ENCODE peak calls at places on chromosomes 7 and 10, in nine cellular contexts. One of them, this sample, is unnamed.

GRCh38 chr7:745431-745980 is 18.4 kb upstream of the PRKAR1B start:
- DNase-seq in psoas muscle: no peak
- DNase-seq in OCI-LY7: no peak
- DNase-seq in esophagus muscularis mucosa: no peak
- DNase-seq in colonic mucosa: no peak
- DNase-seq in fibroblast of lung: no peak
- DNase-seq in ovary: peak; percentile 2
- DNase-seq in CD8-positive, alpha-beta T cell: no peak
- DNase-seq in stomach: no peak
- DNase-seq in this sample: no peak

GRCh38 chr7:4024133-4024532 is 658.0 kb upstream of the FOXK1 start:
- DNase-seq in psoas muscle: no peak
- DNase-seq in OCI-LY7: no peak
- DNase-seq in esophagus muscularis mucosa: no peak
- DNase-seq in colonic mucosa: no peak
- DNase-seq in fibroblast of lung: no peak
- DNase-seq in ovary: no peak
- DNase-seq in CD8-positive, alpha-beta T cell: no peak
- DNase-seq in stomach: no peak
- DNase-seq in this sample: no peak

GRCh38 chr7:1999278-1999984 is 233.3 kb downstream of the MAD1L1 start:
- DNase-seq in psoas muscle: no peak
- DNase-seq in OCI-LY7: no peak
- DNase-seq in esophagus muscularis mucosa: no peak
- DNase-seq in colonic mucosa: no peak
- DNase-seq in fibroblast of lung: no peak
- DNase-seq in ovary: no peak
- DNase-seq in CD8-positive, alpha-beta T cell: no peak
- DNase-seq in stomach: no peak
- DNase-seq in this sample: no peak

GRCh38 chr7:116212859-116213258 is 2.5 kb downstream of the TES start:
- DNase-seq in psoas muscle: no peak
- DNase-seq in OCI-LY7: no peak
- DNase-seq in esophagus muscularis mucosa: no peak
- DNase-seq in colonic mucosa: no peak
- DNase-seq in fibroblast of lung: no peak
- DNase-seq in ovary: no peak
- DNase-seq in CD8-positive, alpha-beta T cell: no peak
- DNase-seq in stomach: no peak
- DNase-seq in this sample: no peak

GRCh38 chr10:115566867-115567266 is 473.7 kb downstream of the ATRNL1 start:
- DNase-seq in psoas muscle: no peak
- DNase-seq in OCI-LY7: no peak
- DNase-seq in esophagus muscularis mucosa: no peak
- DNase-seq in colonic mucosa: no peak
- DNase-seq in fibroblast of lung: no peak
- DNase-seq in ovary: no peak
- DNase-seq in CD8-positive, alpha-beta T cell: no peak
- DNase-seq in stomach: no peak
- DNase-seq in this sample: no peak

GRCh38 chr10:57699944-57700343 is 567.8 kb downstream of the IPMK start:
- DNase-seq in psoas muscle: no peak
- DNase-seq in OCI-LY7: no peak
- DNase-seq in esophagus muscularis mucosa: no peak
- DNase-seq in colonic mucosa: no peak
- DNase-seq in fibroblast of lung: peak; percentile 27
- DNase-seq in ovary: no peak
- DNase-seq in CD8-positive, alpha-beta T cell: no peak
- DNase-seq in stomach: no peak
- DNase-seq in this sample: no peak

GRCh38 chr7:120332433-120332832 is 59.5 kb downstream of the KCND2 start:
- DNase-seq in psoas muscle: no peak
- DNase-seq in OCI-LY7: no peak
- DNase-seq in esophagus muscularis mucosa: no peak
- DNase-seq in colonic mucosa: no peak
- DNase-seq in fibroblast of lung: no peak
- DNase-seq in ovary: no peak
- DNase-seq in CD8-positive, alpha-beta T cell: no peak
- DNase-seq in stomach: no peak
- DNase-seq in this sample: no peak

GRCh38 chr10:95266674-95267095 is 24.1 kb downstream of the PDLIM1 start:
- DNase-seq in psoas muscle: no peak
- DNase-seq in OCI-LY7: peak; percentile 23
- DNase-seq in esophagus muscularis mucosa: no peak
- DNase-seq in colonic mucosa: peak; percentile 42
- DNase-seq in fibroblast of lung: peak; percentile 96
- DNase-seq in ovary: no peak
- DNase-seq in CD8-positive, alpha-beta T cell: no peak
- DNase-seq in stomach: no peak
- DNase-seq in this sample: no peak

DNA sequence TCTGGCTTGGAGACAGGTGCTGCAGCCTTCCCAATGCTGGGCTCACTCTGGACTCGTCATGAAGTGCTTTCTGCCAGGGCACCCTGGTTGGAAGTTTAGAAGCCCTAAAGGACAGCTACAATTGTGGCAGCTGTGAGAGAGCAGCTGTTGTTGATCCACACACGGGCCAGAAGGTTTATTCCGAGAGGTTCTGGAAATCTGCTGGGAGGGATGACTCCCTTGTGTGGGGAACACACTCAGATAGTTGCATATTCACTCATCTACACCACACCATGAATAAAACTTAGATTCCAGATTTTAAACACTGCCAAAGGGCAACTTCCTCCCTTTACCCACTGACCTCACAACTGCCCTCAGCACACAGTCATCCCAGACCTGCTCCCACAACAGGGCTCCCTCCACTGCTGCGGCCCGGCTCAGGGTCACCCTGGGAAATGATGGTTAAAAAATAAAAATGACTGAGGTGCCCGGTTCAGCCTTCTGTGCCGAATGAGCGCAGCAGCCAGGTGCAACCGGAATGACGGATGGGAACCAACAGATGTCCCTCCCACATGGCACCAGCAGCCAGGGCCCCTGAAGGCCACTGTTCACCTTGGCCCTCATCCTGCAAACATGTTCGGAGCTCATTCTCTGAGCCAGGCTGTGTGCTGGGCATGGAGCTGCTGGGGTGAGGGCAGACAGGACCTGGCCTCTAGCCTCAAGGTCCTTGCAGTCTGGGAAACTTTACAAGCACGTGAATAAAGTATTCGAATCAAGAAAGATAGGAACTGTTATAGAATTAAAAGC is 40.2 kb downstream of the ASB13 start:
- DNase-seq in psoas muscle: no peak
- DNase-seq in OCI-LY7: no peak
- DNase-seq in esophagus muscularis mucosa: no peak
- DNase-seq in colonic mucosa: peak; percentile 32
- DNase-seq in fibroblast of lung: no peak
- DNase-seq in ovary: peak; percentile 25
- DNase-seq in CD8-positive, alpha-beta T cell: no peak
- DNase-seq in stomach: peak; percentile 87
- DNase-seq in this sample: no peak
- H3K27ac ChIP-seq in psoas muscle: peak overlapping the region; percentile 24
- H3K27ac ChIP-seq in OCI-LY7: no peak overlapping the region
- H3K27ac ChIP-seq in esophagus muscularis mucosa: peak overlapping the region; percentile 30
- H3K27ac ChIP-seq in colonic mucosa: no peak overlapping the region
- H3K27ac ChIP-seq in fibroblast of lung: no peak overlapping the region
- H3K27ac ChIP-seq in ovary: peak overlapping the region; percentile 61
- H3K27ac ChIP-seq in CD8-positive, alpha-beta T cell: no peak overlapping the region
- H3K27ac ChIP-seq in stomach: peak overlapping the region; percentile 50
- H3K27ac ChIP-seq in this sample: no peak overlapping the region

GRCh38 chr7:12737836-12738235 is 50.4 kb downstream of the ARL4A start:
- DNase-seq in psoas muscle: no peak
- DNase-seq in OCI-LY7: no peak
- DNase-seq in esophagus muscularis mucosa: no peak
- DNase-seq in colonic mucosa: no peak
- DNase-seq in fibroblast of lung: no peak
- DNase-seq in ovary: no peak
- DNase-seq in CD8-positive, alpha-beta T cell: no peak
- DNase-seq in stomach: no peak
- DNase-seq in this sample: no peak

GRCh38 chr7:12741951-12742575 is 54.6 kb downstream of the ARL4A start:
- DNase-seq in psoas muscle: no peak
- DNase-seq in OCI-LY7: no peak
- DNase-seq in esophagus muscularis mucosa: no peak
- DNase-seq in colonic mucosa: no peak
- DNase-seq in fibroblast of lung: peak; percentile 65
- DNase-seq in ovary: no peak
- DNase-seq in CD8-positive, alpha-beta T cell: no peak
- DNase-seq in stomach: no peak
- DNase-seq in this sample: no peak

GRCh38 chr7:12737364-12737763 is 49.9 kb downstream of the ARL4A start:
- DNase-seq in psoas muscle: no peak
- DNase-seq in OCI-LY7: no peak
- DNase-seq in esophagus muscularis mucosa: no peak
- DNase-seq in colonic mucosa: no peak
- DNase-seq in fibroblast of lung: no peak
- DNase-seq in ovary: no peak
- DNase-seq in CD8-positive, alpha-beta T cell: no peak
- DNase-seq in stomach: no peak
- DNase-seq in this sample: no peak

GRCh38 chr7:12735923-12736322 is 48.5 kb downstream of the ARL4A start:
- DNase-seq in psoas muscle: no peak
- DNase-seq in OCI-LY7: no peak
- DNase-seq in esophagus muscularis mucosa: no peak
- DNase-seq in colonic mucosa: no peak
- DNase-seq in fibroblast of lung: no peak
- DNase-seq in ovary: no peak
- DNase-seq in CD8-positive, alpha-beta T cell: no peak
- DNase-seq in stomach: no peak
- DNase-seq in this sample: no peak

DNA sequence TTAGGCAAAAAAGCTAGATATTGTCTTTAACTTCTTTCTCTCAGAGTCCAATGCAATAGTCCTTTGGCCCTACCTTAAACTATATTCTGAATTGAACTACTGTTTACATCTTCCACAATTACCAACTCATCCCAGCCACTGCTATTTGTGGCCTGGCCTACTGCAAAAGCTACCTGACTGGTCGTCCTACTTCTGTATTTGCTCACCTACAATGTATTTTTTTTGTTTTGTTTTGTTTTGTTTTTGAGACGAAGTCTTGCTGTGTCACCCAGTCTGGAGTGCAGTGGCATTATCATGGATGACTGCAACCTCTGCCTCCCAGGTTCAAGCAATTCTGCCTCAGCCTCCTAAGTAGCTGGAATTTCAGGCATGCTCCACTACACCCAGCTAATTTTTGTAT is 51.2 kb downstream of the ARL4A start:
- DNase-seq in psoas muscle: no peak
- DNase-seq in OCI-LY7: no peak
- DNase-seq in esophagus muscularis mucosa: no peak
- DNase-seq in colonic mucosa: no peak
- DNase-seq in fibroblast of lung: no peak
- DNase-seq in ovary: no peak
- DNase-seq in CD8-positive, alpha-beta T cell: no peak
- DNase-seq in stomach: no peak
- DNase-seq in this sample: no peak
- H3K4me3 ChIP-seq in psoas muscle: no peak overlapping the region
- H3K4me3 ChIP-seq in OCI-LY7: no peak overlapping the region
- H3K4me3 ChIP-seq in esophagus muscularis mucosa: no peak overlapping the region
- H3K4me3 ChIP-seq in colonic mucosa: no peak overlapping the region
- H3K4me3 ChIP-seq in fibroblast of lung: no peak overlapping the region
- H3K4me3 ChIP-seq in ovary: no peak overlapping the region
- H3K4me3 ChIP-seq in CD8-positive, alpha-beta T cell: no peak overlapping the region
- H3K4me3 ChIP-seq in stomach: no peak overlapping the region
- H3K4me3 ChIP-seq in this sample: no peak overlapping the region

DNA sequence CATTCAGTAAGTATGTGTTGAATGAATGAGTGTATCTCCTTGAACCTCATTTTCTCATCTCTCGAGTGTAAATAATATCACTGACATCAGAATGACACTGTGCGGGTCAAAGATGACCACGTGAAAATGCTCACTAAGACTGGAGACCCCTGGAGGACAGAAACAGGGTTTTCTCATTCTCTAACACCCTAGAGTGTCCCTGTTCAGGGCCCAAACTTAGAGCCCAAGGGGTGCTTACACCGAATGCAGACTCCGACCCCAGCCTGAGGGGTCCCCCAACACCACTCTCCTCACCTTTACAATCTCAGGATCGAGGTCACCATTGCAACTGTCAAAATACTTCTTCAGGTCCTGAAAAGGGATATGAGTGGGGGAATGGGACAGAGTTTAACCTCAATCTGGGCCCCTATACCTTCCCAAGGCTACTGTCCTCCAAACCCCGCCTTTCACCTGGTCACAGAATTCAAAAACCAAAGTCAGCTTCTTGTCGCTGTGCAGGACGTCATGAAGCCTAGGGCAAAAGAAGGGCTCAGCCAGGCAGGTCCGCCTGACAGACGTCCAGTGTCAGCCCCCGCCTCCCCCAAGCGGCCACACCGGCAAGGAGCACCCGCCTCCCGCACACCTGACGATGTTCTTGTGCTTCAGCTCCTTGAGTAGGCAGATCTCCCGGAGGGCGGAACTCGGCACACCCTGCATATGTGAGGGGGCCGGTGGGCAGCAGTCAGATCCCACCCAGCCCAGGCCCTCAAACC is 1.2 kb downstream of the CDK5 start:
- DNase-seq in psoas muscle: no peak
- DNase-seq in OCI-LY7: peak; percentile 14
- DNase-seq in esophagus muscularis mucosa: no peak
- DNase-seq in colonic mucosa: peak; percentile 38
- DNase-seq in fibroblast of lung: no peak
- DNase-seq in ovary: peak; percentile 30
- DNase-seq in CD8-positive, alpha-beta T cell: no peak
- DNase-seq in stomach: peak; percentile 45
- DNase-seq in this sample: no peak
- TF ChIP-seq CTCF in psoas muscle: no peak
- TF ChIP-seq CTCF in OCI-LY7: peak; percentile 26
- TF ChIP-seq CTCF in esophagus muscularis mucosa: no peak
- TF ChIP-seq CTCF in colonic mucosa: no peak
- TF ChIP-seq CTCF in fibroblast of lung: no peak
- TF ChIP-seq CTCF in ovary: no peak
- TF ChIP-seq CTCF in CD8-positive, alpha-beta T cell: no peak
- TF ChIP-seq CTCF in stomach: no peak
- TF ChIP-seq CTCF in this sample: peak; percentile 5

GRCh38 chr10:91477236-91477635 is 67.1 kb downstream of the HECTD2 start:
- DNase-seq in psoas muscle: no peak
- DNase-seq in OCI-LY7: no peak
- DNase-seq in esophagus muscularis mucosa: no peak
- DNase-seq in colonic mucosa: no peak
- DNase-seq in fibroblast of lung: no peak
- DNase-seq in ovary: no peak
- DNase-seq in CD8-positive, alpha-beta T cell: no peak
- DNase-seq in stomach: no peak
- DNase-seq in this sample: no peak

GRCh38 chr10:91474009-91474408 is 63.9 kb downstream of the HECTD2 start:
- DNase-seq in psoas muscle: no peak
- DNase-seq in OCI-LY7: no peak
- DNase-seq in esophagus muscularis mucosa: no peak
- DNase-seq in colonic mucosa: no peak
- DNase-seq in fibroblast of lung: no peak
- DNase-seq in ovary: no peak
- DNase-seq in CD8-positive, alpha-beta T cell: no peak
- DNase-seq in stomach: no peak
- DNase-seq in this sample: no peak

GRCh38 chr10:91472911-91473310 is 62.8 kb downstream of the HECTD2 start:
- DNase-seq in psoas muscle: no peak
- DNase-seq in OCI-LY7: no peak
- DNase-seq in esophagus muscularis mucosa: no peak
- DNase-seq in colonic mucosa: no peak
- DNase-seq in fibroblast of lung: no peak
- DNase-seq in ovary: no peak
- DNase-seq in CD8-positive, alpha-beta T cell: no peak
- DNase-seq in stomach: no peak
- DNase-seq in this sample: no peak

GRCh38 chr10:91467114-91467513 is 57.0 kb downstream of the HECTD2 start:
- DNase-seq in psoas muscle: no peak
- DNase-seq in OCI-LY7: no peak
- DNase-seq in esophagus muscularis mucosa: no peak
- DNase-seq in colonic mucosa: no peak
- DNase-seq in fibroblast of lung: no peak
- DNase-seq in ovary: no peak
- DNase-seq in CD8-positive, alpha-beta T cell: no peak
- DNase-seq in stomach: no peak
- DNase-seq in this sample: no peak

GRCh38 chr10:91471602-91472001 is 61.5 kb downstream of the HECTD2 start:
- DNase-seq in psoas muscle: no peak
- DNase-seq in OCI-LY7: no peak
- DNase-seq in esophagus muscularis mucosa: no peak
- DNase-seq in colonic mucosa: no peak
- DNase-seq in fibroblast of lung: no peak
- DNase-seq in ovary: no peak
- DNase-seq in CD8-positive, alpha-beta T cell: no peak
- DNase-seq in stomach: no peak
- DNase-seq in this sample: no peak
- H3K27ac ChIP-seq in psoas muscle: no peak overlapping the region
- H3K27ac ChIP-seq in OCI-LY7: no peak overlapping the region
- H3K27ac ChIP-seq in esophagus muscularis mucosa: no peak overlapping the region
- H3K27ac ChIP-seq in colonic mucosa: no peak overlapping the region
- H3K27ac ChIP-seq in fibroblast of lung: no peak overlapping the region
- H3K27ac ChIP-seq in ovary: no peak overlapping the region
- H3K27ac ChIP-seq in CD8-positive, alpha-beta T cell: no peak overlapping the region
- H3K27ac ChIP-seq in stomach: no peak overlapping the region
- H3K27ac ChIP-seq in this sample: no peak overlapping the region